ENCODE peak calls at places on chromosomes 11 and 22, in ten cellular contexts. Z, R, E, C, X, K, G, Y, T and M are unnamed samples.

GRCh38 chr22:46072981-46073682 is 77.2 kb upstream of the PPARA start:
- DNase-seq in Z (no peak), R (no peak), E (no peak), C (no peak), X (no peak), K (no peak), G (peak; percentile 14), Y (no peak), T (peak; percentile 18), M (peak; percentile 61)

GRCh38 chr22:41672780-41673509 is 15.7 kb downstream of the SNU13 start:
- DNase-seq in Z (no peak), R (no peak), E (no peak), C (no peak), X (no peak), K (no peak), G (no peak), Y (no peak), T (no peak), M (no peak)

GRCh38 chr22:48761546-48761945 is 1066.1 kb downstream of the BRD1 start:
- DNase-seq in Z (peak; percentile 9), R (no peak), E (no peak), C (no peak), X (no peak), K (no peak), G (no peak), Y (no peak), T (peak; percentile 9), M (no peak)

GRCh38 chr11:86629070-86629706 is 43.2 kb downstream of the ME3 start:
- DNase-seq in Z (no peak), R (peak; percentile 69), E (no peak), C (no peak), X (no peak), K (no peak), G (no peak), Y (no peak), T (no peak), M (no peak)

GRCh38 chr11:11845066-11845465 is 3.3 kb downstream of the USP47 start:
- DNase-seq in Z (no peak), R (no peak), E (no peak), C (no peak), X (no peak), K (no peak), G (no peak), Y (no peak), T (no peak), M (peak; percentile 62)

GRCh38 chr22:43796567-43796966 is 15.5 kb downstream of the EFCAB6 start:
- DNase-seq in Z (peak; percentile 73), R (peak; percentile 29), E (no peak), C (no peak), X (no peak), K (no peak), G (no peak), Y (no peak), T (no peak), M (peak; percentile 9)

GRCh38 chr11:121615506-121615905 is 162.7 kb upstream of the SORL1-AS1 start:
- DNase-seq in Z (no peak), R (peak; percentile 76), E (no peak), C (no peak), X (no peak), K (no peak), G (no peak), Y (no peak), T (no peak), M (no peak)

GRCh38 chr11:6328321-6328720 is 8.0 kb upstream of the CAVIN3 start:
- DNase-seq in Z (no peak), R (no peak), E (no peak), C (no peak), X (no peak), K (no peak), G (no peak), Y (no peak), T (no peak), M (no peak)

GRCh38 chr11:100835854-100836253 is 148.8 kb downstream of the ARHGAP42 start:
- DNase-seq in Z (no peak), R (no peak), E (no peak), C (no peak), X (no peak), K (no peak), G (no peak), Y (no peak), T (no peak), M (no peak)

GRCh38 chr11:74442601-74443000 is 24.7 kb downstream of the KCNE3 start:
- DNase-seq in Z (no peak), R (peak; percentile 82), E (no peak), C (no peak), X (no peak), K (no peak), G (no peak), Y (no peak), T (no peak), M (no peak)

GRCh38 chr11:14905104-14906033 is 13.3 kb upstream of the CYP2R1 start:
- DNase-seq in Z (no peak), R (peak; percentile 41), E (no peak), C (no peak), X (peak; percentile 70), K (peak; percentile 61), G (no peak), Y (no peak), T (peak; percentile 88), M (peak; percentile 90)

GRCh38 chr11:100719362-100719761 is 32.3 kb downstream of the ARHGAP42 start:
- DNase-seq in Z (peak; percentile 48), R (peak; percentile 59), E (no peak), C (no peak), X (no peak), K (no peak), G (no peak), Y (peak; percentile 57), T (no peak), M (no peak)

GRCh38 chr11:1871531-1871930 is 18.6 kb downstream of the LSP1 start:
- DNase-seq in Z (no peak), R (no peak), E (no peak), C (no peak), X (no peak), K (no peak), G (no peak), Y (no peak), T (peak; percentile 26), M (no peak)

GRCh38 chr11:111918390-111919256 is at the start of gene C11orf52:
- DNase-seq in Z (no peak), R (peak; percentile 67), E (no peak), C (no peak), X (no peak), K (no peak), G (no peak), Y (no peak), T (no peak), M (no peak)

GRCh38 chr11:13831707-13832106 is 130.8 kb upstream of the SPON1 start:
- DNase-seq in Z (peak; percentile 31), R (peak; percentile 10), E (no peak), C (no peak), X (no peak), K (no peak), G (no peak), Y (peak; percentile 6), T (no peak), M (no peak)

GRCh38 chr22:38873469-38874411 is 1.7 kb upstream of the CBX6 start:
- DNase-seq in Z (no peak), R (no peak), E (no peak), C (no peak), X (no peak), K (peak; percentile 32), G (no peak), Y (no peak), T (peak; percentile 82), M (peak; percentile 14)

GRCh38 chr11:68828155-68828931 is 13.4 kb downstream of the CPT1A start:
- DNase-seq in Z (no peak), R (no peak), E (no peak), C (peak; percentile 28), X (peak; percentile 84), K (no peak), G (no peak), Y (no peak), T (no peak), M (no peak)

GRCh38 chr11:70415642-70416395 is 17.5 kb downstream of the CTTN start:
- DNase-seq in Z (no peak), R (peak; percentile 44), E (no peak), C (no peak), X (peak; percentile 93), K (no peak), G (no peak), Y (no peak), T (no peak), M (peak; percentile 83)

GRCh38 chr11:10107522-10107921 is 186.5 kb downstream of the SBF2 start:
- DNase-seq in Z (no peak), R (no peak), E (no peak), C (no peak), X (no peak), K (no peak), G (no peak), Y (no peak), T (no peak), M (no peak)

GRCh38 chr11:63915961-63916836 is 765 bp downstream of the RCOR2 start:
- DNase-seq in Z (peak; percentile 79), R (no peak), E (no peak), C (peak; percentile 32), X (peak; percentile 7), K (no peak), G (no peak), Y (no peak), T (no peak), M (peak; percentile 60)

GRCh38 chr11:7020183-7020917 is at the start of the genes NLRP14 and ZNF214:
- DNase-seq in Z (peak; percentile 74), R (peak; percentile 91), E (peak; percentile 79), C (peak; percentile 82), X (no peak), K (no peak), G (peak; percentile 95), Y (peak; percentile 76), T (no peak), M (peak; percentile 86)

GRCh38 chr22:39839917-39840510 is 53.5 kb downstream of the ENTHD1 start:
- DNase-seq in Z (no peak), R (no peak), E (no peak), C (no peak), X (peak; percentile 38), K (no peak), G (no peak), Y (no peak), T (no peak), M (peak; percentile 91)

GRCh38 chr22:35648066-35649025 is at the start of gene APOL6:
- DNase-seq in Z (no peak), R (peak; percentile 87), E (no peak), C (no peak), X (peak; percentile 88), K (peak; percentile 22), G (no peak), Y (no peak), T (peak; percentile 67), M (peak; percentile 95)

GRCh38 chr11:3959015-3959917 is 103.8 kb downstream of the STIM1 start:
- DNase-seq in Z (no peak), R (peak; percentile 75), E (no peak), C (no peak), X (no peak), K (no peak), G (peak; percentile 54), Y (no peak), T (no peak), M (peak; percentile 49)

GRCh38 chr11:61904539-61905048 is 12.8 kb downstream of the RAB3IL1 start:
- DNase-seq in Z (no peak), R (no peak), E (no peak), C (no peak), X (no peak), K (no peak), G (no peak), Y (no peak), T (no peak), M (no peak)